ENCODE peak calls at places on chromosome 9, in five cellular contexts. One of them, this sample, is unnamed. For H3K4me1 and H3K9me3, the result is how much of the 10 kb centered on the place peaks cover.

GRCh38 chr9:22210262-22210661 is 201.2 kb upstream of the CDKN2B start:
- DNase-seq in stomach: no peak
- DNase-seq in adrenal gland: no peak
- DNase-seq in ascending aorta: no peak
- DNase-seq in lung: no peak
- DNase-seq in this sample: no peak

GRCh38 chr9:128026255-128027165 is 40.6 kb downstream of the NAIF1 start:
- DNase-seq in stomach: peak
- DNase-seq in adrenal gland: no peak
- DNase-seq in ascending aorta: no peak
- DNase-seq in lung: no peak
- DNase-seq in this sample: no peak

GRCh38 chr9:130741831-130742449 is 48.4 kb downstream of the EXOSC2 start:
- DNase-seq in stomach: no peak
- DNase-seq in adrenal gland: no peak
- DNase-seq in ascending aorta: no peak
- DNase-seq in lung: no peak
- DNase-seq in this sample: no peak

GRCh38 chr9:93096131-93096802 is at the start of gene CARD19:
- DNase-seq in stomach: peak
- DNase-seq in adrenal gland: peak
- DNase-seq in ascending aorta: peak
- DNase-seq in lung: peak
- DNase-seq in this sample: peak

GRCh38 chr9:121599186-121599871 is 52.1 kb upstream of the DAB2IP start:
- DNase-seq in stomach: peak
- DNase-seq in adrenal gland: peak
- DNase-seq in ascending aorta: peak
- DNase-seq in lung: peak
- DNase-seq in this sample: peak

GRCh38 chr9:114035845-114036785 is 42.0 kb downstream of the AMBP start:
- DNase-seq in stomach: no peak
- DNase-seq in adrenal gland: no peak
- DNase-seq in ascending aorta: peak
- DNase-seq in lung: peak
- DNase-seq in this sample: peak

GRCh38 chr9:89808801-89809200 is 204.0 kb downstream of the GADD45G start:
- DNase-seq in stomach: no peak
- DNase-seq in adrenal gland: peak
- DNase-seq in ascending aorta: no peak
- DNase-seq in lung: no peak
- DNase-seq in this sample: no peak

GRCh38 chr9:123353984-123354591 is 1.9 kb upstream of the CRB2 start:
- DNase-seq in stomach: peak
- DNase-seq in adrenal gland: peak
- DNase-seq in ascending aorta: peak
- DNase-seq in lung: peak
- DNase-seq in this sample: peak

GRCh38 chr9:114228034-114228808 is 72.9 kb downstream of the COL27A1 start:
- DNase-seq in stomach: no peak
- DNase-seq in adrenal gland: no peak
- DNase-seq in ascending aorta: no peak
- DNase-seq in lung: no peak
- DNase-seq in this sample: no peak

GRCh38 chr9:114769664-114770063 is 36.2 kb downstream of the TNFSF15 start:
- DNase-seq in stomach: no peak
- DNase-seq in adrenal gland: no peak
- DNase-seq in ascending aorta: no peak
- DNase-seq in lung: no peak
- DNase-seq in this sample: no peak

GRCh38 chr9:127049044-127049443 is 73.4 kb downstream of the ANGPTL2 start:
- DNase-seq in stomach: peak
- DNase-seq in adrenal gland: peak
- DNase-seq in ascending aorta: peak
- DNase-seq in lung: peak
- DNase-seq in this sample: peak

GRCh38 chr9:92633879-92634278 is 36.1 kb downstream of the IPPK start:
- DNase-seq in stomach: peak
- DNase-seq in adrenal gland: no peak
- DNase-seq in ascending aorta: peak
- DNase-seq in lung: no peak
- DNase-seq in this sample: no peak

GRCh38 chr9:117400131-117400530 is 14.7 kb downstream of the ASTN2 start:
- DNase-seq in stomach: peak
- DNase-seq in adrenal gland: no peak
- DNase-seq in ascending aorta: no peak
- DNase-seq in lung: no peak
- DNase-seq in this sample: peak

GRCh38 chr9:69759478-69760277 is at the start of gene PTAR1:
- DNase-seq in stomach: peak
- DNase-seq in adrenal gland: peak
- DNase-seq in ascending aorta: peak
- DNase-seq in lung: peak
- DNase-seq in this sample: peak

GRCh38 chr9:69762527-69762926 is 2.7 kb upstream of the PTAR1 start:
- DNase-seq in stomach: no peak
- DNase-seq in adrenal gland: no peak
- DNase-seq in ascending aorta: no peak
- DNase-seq in lung: no peak
- DNase-seq in this sample: no peak

GRCh38 chr9:69758001-69758730 is 1.6 kb downstream of the PTAR1 start:
- DNase-seq in stomach: no peak
- DNase-seq in adrenal gland: no peak
- DNase-seq in ascending aorta: no peak
- DNase-seq in lung: no peak
- DNase-seq in this sample: no peak

GRCh38 chr9:69760278-69760610 is 433 bp upstream of the PTAR1 start:
- DNase-seq in stomach: no peak
- DNase-seq in adrenal gland: no peak
- DNase-seq in ascending aorta: no peak
- DNase-seq in lung: no peak
- DNase-seq in this sample: no peak

DNA sequence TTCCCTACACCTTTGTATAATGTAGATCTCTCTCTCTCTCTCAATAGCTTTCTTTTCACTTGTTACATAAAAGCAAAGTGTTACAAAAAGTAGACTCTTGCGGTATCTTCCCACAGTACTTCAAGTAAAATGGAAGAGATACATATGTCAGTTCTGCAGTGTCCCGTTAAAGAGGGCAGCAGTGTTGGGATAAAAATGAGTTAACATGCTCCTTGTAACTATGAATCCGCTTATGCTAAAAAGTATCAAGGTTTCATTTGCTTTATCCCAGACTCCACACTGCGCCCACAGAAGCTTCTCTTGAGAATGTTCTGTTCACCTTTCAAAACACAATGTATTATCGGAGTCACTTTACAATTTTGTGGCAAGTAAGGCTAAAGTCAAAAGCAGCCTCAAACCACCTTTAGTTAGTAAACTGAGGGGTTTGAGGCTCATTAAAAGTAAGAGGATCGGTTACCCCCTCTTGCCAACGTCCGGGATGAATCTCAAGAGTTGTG is 782 bp downstream of the PTAR1 start:
- DNase-seq in stomach: no peak
- DNase-seq in adrenal gland: no peak
- DNase-seq in ascending aorta: no peak
- DNase-seq in lung: no peak
- DNase-seq in this sample: no peak
- H3K4me3 ChIP-seq in stomach: peak
- H3K4me3 ChIP-seq in adrenal gland: peak
- H3K4me3 ChIP-seq in ascending aorta: peak
- H3K4me3 ChIP-seq in lung: peak
- H3K4me3 ChIP-seq in this sample: peak

GRCh38 chr9:95580812-95581761 is 64.3 kb upstream of the PTCH1 start:
- DNase-seq in stomach: no peak
- DNase-seq in adrenal gland: no peak
- DNase-seq in ascending aorta: no peak
- DNase-seq in lung: no peak
- DNase-seq in this sample: peak
- H3K4me1 ChIP-seq in stomach: under half
- H3K4me1 ChIP-seq in adrenal gland: under half
- H3K4me1 ChIP-seq in ascending aorta: under half
- H3K4me1 ChIP-seq in lung: under half
- H3K4me1 ChIP-seq in this sample: under half

GRCh38 chr9:103658156-103658555 is 436.0 kb upstream of the SMC2 start:
- DNase-seq in stomach: no peak
- DNase-seq in adrenal gland: no peak
- DNase-seq in ascending aorta: no peak
- DNase-seq in lung: no peak
- DNase-seq in this sample: no peak

GRCh38 chr9:103661663-103662062 is 432.4 kb upstream of the SMC2 start:
- DNase-seq in stomach: no peak
- DNase-seq in adrenal gland: no peak
- DNase-seq in ascending aorta: no peak
- DNase-seq in lung: no peak
- DNase-seq in this sample: no peak

GRCh38 chr9:103660830-103661229 is 433.3 kb upstream of the SMC2 start:
- DNase-seq in stomach: no peak
- DNase-seq in adrenal gland: no peak
- DNase-seq in ascending aorta: no peak
- DNase-seq in lung: no peak
- DNase-seq in this sample: no peak
- H3K9me3 ChIP-seq in stomach: under half
- H3K9me3 ChIP-seq in adrenal gland: under half
- H3K9me3 ChIP-seq in ascending aorta: under half
- H3K9me3 ChIP-seq in lung: under half
- H3K9me3 ChIP-seq in this sample: under half

GRCh38 chr9:138022121-138022741 is 144.6 kb downstream of the CACNA1B start:
- DNase-seq in stomach: peak
- DNase-seq in adrenal gland: no peak
- DNase-seq in ascending aorta: peak
- DNase-seq in lung: peak
- DNase-seq in this sample: no peak
- H3K4me3 ChIP-seq in stomach: peak
- H3K4me3 ChIP-seq in adrenal gland: no peak
- H3K4me3 ChIP-seq in ascending aorta: no peak
- H3K4me3 ChIP-seq in lung: no peak
- H3K4me3 ChIP-seq in this sample: peak

DNA sequence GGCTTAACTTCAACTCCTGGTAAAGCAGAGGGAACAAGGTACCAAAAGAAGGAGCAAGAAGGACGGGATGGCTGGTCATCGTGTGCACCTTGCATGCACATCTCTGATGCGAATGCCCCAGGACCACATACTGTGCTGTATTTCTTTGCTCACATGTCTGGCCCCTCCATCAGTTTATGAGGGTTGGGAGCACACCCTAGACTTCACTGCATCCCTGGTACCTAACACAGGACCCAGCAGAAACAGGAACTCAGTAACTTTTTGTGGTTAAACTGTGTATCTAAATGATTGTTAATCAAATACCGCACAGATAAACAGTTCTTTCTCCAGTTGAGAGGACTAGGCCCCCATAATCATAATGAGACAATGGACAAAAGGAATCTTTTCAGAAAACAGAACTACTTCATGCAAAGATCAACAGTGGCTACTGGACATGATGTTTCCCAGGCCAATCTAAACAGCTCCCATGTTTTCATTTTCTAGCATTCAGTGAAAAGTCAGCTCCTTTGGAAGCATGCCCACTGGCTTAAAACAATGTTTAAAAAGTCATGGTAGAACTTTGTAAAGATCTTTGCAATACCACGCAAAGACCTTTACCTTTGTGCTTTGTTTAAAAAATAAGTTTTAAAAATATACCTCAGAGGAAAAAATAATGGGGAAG is 55.5 kb upstream of the IFNK start:
- DNase-seq in stomach: no peak
- DNase-seq in adrenal gland: no peak
- DNase-seq in ascending aorta: no peak
- DNase-seq in lung: no peak
- DNase-seq in this sample: no peak
- H3K4me1 ChIP-seq in stomach: under half
- H3K4me1 ChIP-seq in adrenal gland: under half
- H3K4me1 ChIP-seq in ascending aorta: under half
- H3K4me1 ChIP-seq in lung: under half
- H3K4me1 ChIP-seq in this sample: under half

GRCh38 chr9:1454980-1455367 is 404.8 kb downstream of the DMRT2 start:
- DNase-seq in stomach: no peak
- DNase-seq in adrenal gland: no peak
- DNase-seq in ascending aorta: no peak
- DNase-seq in lung: no peak
- DNase-seq in this sample: no peak

GRCh38 chr9:1458503-1458902 is 408.3 kb downstream of the DMRT2 start:
- DNase-seq in stomach: no peak
- DNase-seq in adrenal gland: no peak
- DNase-seq in ascending aorta: no peak
- DNase-seq in lung: no peak
- DNase-seq in this sample: no peak

GRCh38 chr9:1460143-1460769 is 410.1 kb downstream of the DMRT2 start:
- DNase-seq in stomach: no peak
- DNase-seq in adrenal gland: no peak
- DNase-seq in ascending aorta: no peak
- DNase-seq in lung: no peak
- DNase-seq in this sample: no peak

GRCh38 chr9:1456301-1456999 is 406.3 kb downstream of the DMRT2 start:
- DNase-seq in stomach: no peak
- DNase-seq in adrenal gland: no peak
- DNase-seq in ascending aorta: no peak
- DNase-seq in lung: no peak
- DNase-seq in this sample: no peak

GRCh38 chr9:1457460-1457859 is 407.3 kb downstream of the DMRT2 start:
- DNase-seq in stomach: no peak
- DNase-seq in adrenal gland: no peak
- DNase-seq in ascending aorta: no peak
- DNase-seq in lung: no peak
- DNase-seq in this sample: no peak
- H3K9me3 ChIP-seq in stomach: under half
- H3K9me3 ChIP-seq in adrenal gland: under half
- H3K9me3 ChIP-seq in ascending aorta: under half
- H3K9me3 ChIP-seq in lung: under half
- H3K9me3 ChIP-seq in this sample: under half

GRCh38 chr9:104997536-104997935 is 69.6 kb upstream of the ABCA1 start:
- DNase-seq in stomach: no peak
- DNase-seq in adrenal gland: no peak
- DNase-seq in ascending aorta: no peak
- DNase-seq in lung: no peak
- DNase-seq in this sample: no peak

GRCh38 chr9:104988539-104988938 is 60.6 kb upstream of the ABCA1 start:
- DNase-seq in stomach: no peak
- DNase-seq in adrenal gland: no peak
- DNase-seq in ascending aorta: no peak
- DNase-seq in lung: no peak
- DNase-seq in this sample: no peak

GRCh38 chr9:104992696-104993095 is 64.7 kb upstream of the ABCA1 start:
- DNase-seq in stomach: no peak
- DNase-seq in adrenal gland: no peak
- DNase-seq in ascending aorta: no peak
- DNase-seq in lung: no peak
- DNase-seq in this sample: no peak

GRCh38 chr9:104991144-104991953 is 63.4 kb upstream of the ABCA1 start:
- DNase-seq in stomach: peak
- DNase-seq in adrenal gland: peak
- DNase-seq in ascending aorta: peak
- DNase-seq in lung: peak
- DNase-seq in this sample: peak

GRCh38 chr9:104993291-104993963 is 65.5 kb upstream of the ABCA1 start:
- DNase-seq in stomach: peak
- DNase-seq in adrenal gland: peak
- DNase-seq in ascending aorta: peak
- DNase-seq in lung: peak
- DNase-seq in this sample: no peak
- H3K4me3 ChIP-seq in stomach: no peak
- H3K4me3 ChIP-seq in adrenal gland: no peak
- H3K4me3 ChIP-seq in ascending aorta: no peak
- H3K4me3 ChIP-seq in lung: no peak
- H3K4me3 ChIP-seq in this sample: no peak